ENCODE peak calls at places on chromosomes 6 and 20, in five cellular contexts. X, W, Z, C and Y are unnamed samples.

GRCh38 chr20:51797357-51798025 is 4.8 kb downstream of the SALL4 start:
- DNase-seq in X (no peak), W (peak; percentile 46), Z (no peak), C (no peak), Y (peak; percentile 23)

GRCh38 chr20:24102290-24102689 is 113.7 kb upstream of the GGTLC1 start:
- DNase-seq in C (no peak), X (no peak), W (no peak), Z (no peak), Y (no peak)

GRCh38 chr6:44976677-44977405 is 351.3 kb upstream of the RUNX2 start:
- DNase-seq in C (no peak), W (no peak), X (no peak), Z (no peak), Y (peak; percentile 49)

GRCh38 chr6:149140137-149140909 is 177.2 kb upstream of the TAB2 start:
- DNase-seq in W (no peak), C (peak; percentile 68), X (no peak), Z (no peak), Y (no peak)

GRCh38 chr20:44460795-44461141 is 14.9 kb upstream of the TTPAL start:
- DNase-seq in X (no peak), C (no peak), Z (no peak), W (no peak), Y (peak; percentile 67)

GRCh38 chr6:57256541-57256940 is 34.4 kb upstream of the RAB23 start:
- DNase-seq in C (no peak), X (no peak), W (no peak), Z (no peak), Y (peak; percentile 51)

GRCh38 chr20:62618622-62619529 is 23.4 kb upstream of the SLCO4A1 start:
- DNase-seq in X (no peak), Z (no peak), C (peak; percentile 74), W (no peak), Y (no peak)

GRCh38 chr6:45075246-45075645 is 252.9 kb upstream of the RUNX2 start:
- DNase-seq in Z (no peak), W (no peak), X (no peak), C (no peak), Y (peak; percentile 97)

GRCh38 chr6:128492386-128492785 is 28.0 kb downstream of the PTPRK start:
- DNase-seq in W (no peak), C (no peak), Z (no peak), X (no peak), Y (no peak)

GRCh38 chr20:44097521-44098255 is 89.3 kb downstream of the JPH2 start:
- DNase-seq in Z (no peak), X (no peak), C (no peak), W (no peak), Y (peak; percentile 71)

GRCh38 chr6:85569323-85569722 is 24.3 kb downstream of the SNX14 start:
- DNase-seq in W (no peak), X (no peak), Z (no peak), C (no peak), Y (peak; percentile 32)

GRCh38 chr20:53244711-53245110 is 272.6 kb downstream of the TSHZ2 start:
- DNase-seq in Z (no peak), X (no peak), W (no peak), C (no peak), Y (no peak)

GRCh38 chr6:14068133-14068532 is 49.4 kb upstream of the CD83 start:
- DNase-seq in W (no peak), C (no peak), X (no peak), Z (no peak), Y (peak; percentile 76)

GRCh38 chr6:112342511-112342910 is 4.6 kb upstream of the RFPL4B start:
- DNase-seq in X (no peak), W (no peak), Z (no peak), C (no peak), Y (no peak)

GRCh38 chr20:39049148-39049547 is 87.0 kb downstream of the DHX35 start:
- DNase-seq in Z (no peak), W (no peak), X (no peak), C (no peak), Y (no peak)

GRCh38 chr20:19888269-19888669 is 128.9 kb upstream of the NAA20 start:
- DNase-seq in C (no peak), X (no peak), W (no peak), Z (no peak), Y (no peak)

GRCh38 chr6:68226460-68226859 is 408.6 kb upstream of the ADGRB3 start:
- DNase-seq in X (no peak), Z (no peak), W (no peak), C (no peak), Y (peak; percentile 36)

GRCh38 chr6:82364087-82365010 is 732 bp downstream of the TPBG start:
- DNase-seq in X (no peak), Z (no peak), C (peak; percentile 58), W (peak; percentile 62), Y (peak; percentile 72)

GRCh38 chr6:121533321-121533841 is 97.9 kb downstream of the GJA1 start:
- DNase-seq in X (no peak), Z (no peak), C (no peak), W (no peak), Y (no peak)

GRCh38 chr6:8382434-8382833 is 52.9 kb downstream of the SLC35B3 start:
- DNase-seq in C (no peak), X (no peak), Z (no peak), W (no peak), Y (no peak)

GRCh38 chr6:17536586-17536985 is 63.5 kb upstream of the FAM8A1 start:
- DNase-seq in C (no peak), W (no peak), Z (no peak), X (no peak), Y (no peak)

GRCh38 chr20:40255368-40255767 is 433.7 kb downstream of the MAFB start:
- DNase-seq in Z (no peak), W (no peak), X (no peak), C (no peak), Y (peak; percentile 6)

GRCh38 chr6:161374971-161375873 is 101.4 kb upstream of the AGPAT4 start:
- DNase-seq in C (no peak), Z (peak; percentile 60), X (no peak), W (peak; percentile 33), Y (peak; percentile 26)

GRCh38 chr6:33785766-33786165 is 3.2 kb downstream of the LEMD2 start:
- DNase-seq in Z (no peak), C (no peak), W (no peak), X (no peak), Y (peak; percentile 65)

GRCh38 chr20:61662226-61662945 is 403.3 kb downstream of the TAF4 start:
- DNase-seq in Z (no peak), X (no peak), W (peak; percentile 24), C (no peak), Y (no peak)

GRCh38 chr20:57264151-57264792 is 2.2 kb downstream of the BMP7 start:
- DNase-seq in W (no peak), C (no peak), X (no peak), Z (no peak), Y (no peak)

GRCh38 chr6:113290684-113291083 is 566.5 kb upstream of the MARCKS start:
- DNase-seq in C (no peak), X (no peak), Z (no peak), W (no peak), Y (no peak)

GRCh38 chr6:37058084-37058586 is 52.7 kb downstream of the FGD2 start:
- DNase-seq in C (no peak), W (no peak), X (no peak), Z (no peak), Y (peak; percentile 46)

GRCh38 chr20:38303908-38304379 is at the start of gene BPI:
- DNase-seq in C (no peak), X (no peak), Z (peak; percentile 7), W (no peak), Y (no peak)

GRCh38 chr6:163415620-163416379 is 1.3 kb downstream of the QKI start:
- DNase-seq in W (peak; percentile 49), X (no peak), Z (no peak), C (peak; percentile 73), Y (peak; percentile 61)

GRCh38 chr6:116060572-116061283 is at the start of gene FRK:
- DNase-seq in C (no peak), Z (no peak), X (no peak), W (no peak), Y (peak; percentile 69)

GRCh38 chr6:154951400-154952200 is 43.5 kb upstream of the TIAM2 start:
- DNase-seq in W (no peak), C (peak; percentile 52), Z (no peak), X (no peak), Y (no peak)

GRCh38 chr20:58014628-58015315 is 213.7 kb downstream of the ANKRD60 start:
- DNase-seq in W (no peak), C (no peak), X (no peak), Z (no peak), Y (no peak)

GRCh38 chr20:48789185-48789668 is 38.6 kb downstream of the PREX1 start:
- DNase-seq in C (peak; percentile 48), X (no peak), W (no peak), Z (no peak), Y (no peak)

GRCh38 chr6:16751251-16751946 is 9.9 kb downstream of the ATXN1 start:
- DNase-seq in Z (no peak), C (no peak), W (no peak), X (no peak), Y (no peak)

GRCh38 chr6:80469977-80470376 is 363.5 kb downstream of the BCKDHB start:
- DNase-seq in C (no peak), X (no peak), Z (no peak), W (no peak), Y (no peak)

GRCh38 chr20:24418731-24419130 is 50.7 kb upstream of the SYNDIG1 start:
- DNase-seq in C (no peak), Z (no peak), X (no peak), W (no peak), Y (peak; percentile 82)

GRCh38 chr20:51337126-51337805 is 205.3 kb downstream of the NFATC2 start:
- DNase-seq in W (no peak), Z (no peak), C (no peak), X (no peak), Y (no peak)

GRCh38 chr20:47181056-47181862 is 175.2 kb downstream of the ZMYND8 start:
- DNase-seq in Z (no peak), X (no peak), W (peak; percentile 68), C (no peak), Y (peak; percentile 66)